ENCODE peak calls at places on chromosomes 5 and 9, in four cellular contexts. Y is uterus, H is tibial artery, F is endothelial cell. Q is an unnamed sample.

GRCh38 chr9:27183151-27183550 is 74.1 kb downstream of the TEK start:
- DNase-seq in F (no peak), Y (no peak), H (no peak), Q (no peak)

GRCh38 chr5:78345485-78345884 is 14.9 kb upstream of the SCAMP1 start:
- DNase-seq in H (no peak), Y (no peak), F (no peak), Q (no peak)

GRCh38 chr5:138601444-138601843 is 26.2 kb upstream of the HSPA9 start:
- DNase-seq in F (no peak), H (peak), Y (no peak), Q (no peak)

GRCh38 chr9:136302527-136302926 is 1.4 kb downstream of the CCDC187 start:
- DNase-seq in H (no peak), F (no peak), Y (no peak), Q (no peak)

GRCh38 chr5:171745602-171746001 is 40.0 kb upstream of the SMIM23 start:
- DNase-seq in Y (peak), F (no peak), H (no peak), Q (no peak)

GRCh38 chr5:138240690-138241385 is 27.7 kb upstream of the CDC23 start:
- DNase-seq in Y (no peak), H (no peak), F (no peak), Q (no peak)

GRCh38 chr9:15531380-15531779 is 20.6 kb upstream of the PSIP1 start:
- DNase-seq in F (no peak), H (no peak), Y (no peak), Q (peak)

GRCh38 chr5:72036951-72037350 is 70.3 kb upstream of the MAP1B start:
- DNase-seq in F (peak), Y (no peak), H (no peak), Q (no peak)

GRCh38 chr5:1007221-1007680 is 1.4 kb upstream of the NKD2 start:
- DNase-seq in Y (peak), H (peak), F (peak), Q (peak)

GRCh38 chr9:18906656-18907395 is 126.2 kb downstream of the SAXO1 start:
- DNase-seq in F (no peak), Y (no peak), H (no peak), Q (no peak)

GRCh38 chr5:136174021-136174659 is 18.8 kb downstream of the SMIM32 start:
- DNase-seq in F (no peak), H (no peak), Y (no peak), Q (peak)

GRCh38 chr5:1470762-1471211 is 25.5 kb upstream of the SLC6A3 start:
- DNase-seq in Y (peak), F (no peak), H (peak), Q (no peak)

GRCh38 chr9:14417230-14417629 is 103.3 kb upstream of the NFIB start:
- DNase-seq in Y (no peak), H (no peak), F (no peak), Q (no peak)

GRCh38 chr5:171629221-171630005 is 156.2 kb upstream of the SMIM23 start:
- DNase-seq in H (no peak), F (no peak), Y (no peak), Q (peak)

GRCh38 chr9:81613002-81613750 is 76.2 kb downstream of the TLE1 start:
- DNase-seq in H (peak), F (no peak), Y (peak), Q (no peak)

GRCh38 chr9:129988607-129989361 is 54.2 kb downstream of the FNBP1 start:
- DNase-seq in H (no peak), Y (no peak), F (no peak), Q (peak)

GRCh38 chr5:158421329-158421728 is 562.4 kb upstream of the CLINT1 start:
- DNase-seq in Y (no peak), H (no peak), F (no peak), Q (no peak)

GRCh38 chr9:116475201-116475600 is 211.9 kb upstream of the TRIM32 start:
- DNase-seq in F (no peak), Y (no peak), H (no peak), Q (no peak)

GRCh38 chr9:126777733-126778132 is 27.1 kb upstream of the ZBTB43 start:
- DNase-seq in Y (no peak), F (no peak), H (no peak), Q (no peak)

GRCh38 chr9:126775926-126776325 is 28.9 kb upstream of the ZBTB43 start:
- DNase-seq in Y (no peak), H (no peak), F (no peak), Q (no peak)

DNA sequence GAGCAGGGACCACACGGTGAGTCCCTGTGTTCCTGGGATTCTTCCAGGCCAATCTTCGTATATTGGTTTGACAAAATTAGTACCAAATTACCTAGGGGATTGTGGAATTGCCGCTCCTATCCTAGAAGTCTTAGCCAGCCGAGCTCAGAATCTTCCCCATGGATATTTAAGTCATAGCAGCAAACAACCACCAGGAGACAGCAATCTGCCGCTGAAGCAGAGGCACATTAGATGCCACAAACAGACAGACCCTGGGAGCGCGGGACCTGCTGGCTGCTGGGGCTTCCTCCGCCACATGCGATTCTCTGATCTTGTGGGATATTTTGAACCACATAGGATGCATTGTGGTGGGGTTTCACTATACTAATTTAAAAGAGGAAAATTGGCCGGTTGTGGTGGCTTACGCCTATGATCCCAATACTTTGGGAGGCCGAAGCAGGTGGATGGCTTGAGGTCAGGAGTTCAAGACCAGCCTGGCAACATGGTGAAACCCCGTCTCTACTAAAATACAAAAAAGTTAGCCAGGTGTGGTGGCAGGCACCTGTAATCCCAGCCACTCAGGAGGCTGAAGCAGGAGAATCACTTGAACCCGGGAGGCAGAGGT is 31.7 kb upstream of the ZBTB43 start:
- DNase-seq in F (peak), Y (no peak), H (no peak), Q (no peak)
- TF ChIP-seq CTCF in F (peak), Y (no peak), H (peak), Q (no peak)

GRCh38 chr5:126864042-126864688 is 87.2 kb downstream of the LMNB1 start:
- DNase-seq in H (no peak), F (no peak), Y (no peak), Q (no peak)
- TF ChIP-seq CTCF in H (no peak), F (no peak), Y (no peak), Q (no peak)

GRCh38 chr9:109969559-109970237 is 189.7 kb downstream of the PALM2AKAP2 start:
- DNase-seq in H (no peak), Y (no peak), F (peak), Q (no peak)
- TF ChIP-seq CTCF in H (no peak), Y (no peak), F (no peak), Q (no peak)

GRCh38 chr9:126144617-126145456 is 181.8 kb upstream of the MVB12B start:
- DNase-seq in Y (no peak), H (no peak), F (no peak), Q (no peak)

GRCh38 chr9:126145887-126146253 is 180.8 kb upstream of the MVB12B start:
- DNase-seq in H (no peak), F (no peak), Y (no peak), Q (no peak)

GRCh38 chr9:126147186-126147585 is 179.4 kb upstream of the MVB12B start:
- DNase-seq in H (no peak), Y (no peak), F (no peak), Q (no peak)

GRCh38 chr9:126147620-126148522 is 178.8 kb upstream of the MVB12B start:
- DNase-seq in F (peak), H (peak), Y (no peak), Q (no peak)

GRCh38 chr9:126146254-126147145 is 180.1 kb upstream of the MVB12B start:
- DNase-seq in Y (no peak), F (peak), H (no peak), Q (peak)
- TF ChIP-seq CTCF in Y (no peak), F (peak), H (no peak), Q (peak)

Q was measured in GM20000.